ENCODE peak calls at places on chromosomes 11 and 22, in ten cellular contexts. M is skeletal muscle cell, V is HFF-Myc, J is A673, I is fibroblast of villous mesenchyme, Q is adrenal gland, A is cardiac fibroblast, S is tibial artery, G is AG10803, R is OCI-LY7. O is an unnamed sample.

GRCh38 chr22:26711205-26711958 is 54.0 kb downstream of the MIAT start:
- DNase-seq in M (no peak), V (no peak), J (no peak), I (peak; percentile 57), Q (no peak), A (peak; percentile 31), S (no peak), G (peak; percentile 24), R (peak; percentile 14), O (no peak)

GRCh38 chr22:49365191-49365837 is 462.4 kb downstream of the BRD1 start:
- DNase-seq in M (no peak), V (no peak), J (no peak), I (no peak), Q (peak; percentile 21), A (no peak), S (no peak), G (no peak), R (no peak), O (no peak)

GRCh38 chr22:37370306-37370979 is 56.8 kb downstream of the ELFN2 start:
- DNase-seq in M (no peak), V (no peak), J (no peak), I (no peak), Q (no peak), A (no peak), S (peak; percentile 75), G (no peak), R (peak; percentile 75), O (no peak)

GRCh38 chr11:20672575-20672974 is 3.2 kb downstream of the NELL1 start:
- DNase-seq in M (no peak), V (no peak), J (peak; percentile 13), I (no peak), Q (no peak), A (peak; percentile 5), S (no peak), G (no peak), R (peak; percentile 27), O (no peak)

GRCh38 chr11:102666331-102666957 is 39.1 kb downstream of the MMP27 start:
- DNase-seq in M (no peak), V (no peak), J (peak; percentile 79), I (peak; percentile 65), Q (peak; percentile 56), A (peak; percentile 71), S (no peak), G (peak; percentile 55), R (peak; percentile 56), O (no peak)

GRCh38 chr22:46653596-46653995 is 33.4 kb downstream of the GRAMD4 start:
- DNase-seq in M (no peak), V (no peak), J (no peak), I (no peak), Q (no peak), A (no peak), S (no peak), G (no peak), R (no peak), O (no peak)

GRCh38 chr22:50357222-50357621 is 14.1 kb downstream of the PPP6R2 start:
- DNase-seq in M (no peak), V (no peak), J (no peak), I (no peak), Q (no peak), A (no peak), S (no peak), G (no peak), R (no peak), O (no peak)

GRCh38 chr22:28658448-28658847 is 21.2 kb downstream of the TTC28 start:
- DNase-seq in M (no peak), V (no peak), J (no peak), I (no peak), Q (no peak), A (no peak), S (no peak), G (no peak), R (no peak), O (no peak)

GRCh38 chr11:76666830-76667229 is 3.7 kb downstream of the LRRC32 start:
- DNase-seq in M (no peak), V (no peak), J (no peak), I (no peak), Q (no peak), A (no peak), S (peak; percentile 38), G (no peak), R (no peak), O (no peak)

GRCh38 chr11:76667271-76667818 is 3.2 kb downstream of the LRRC32 start:
- DNase-seq in M (no peak), V (no peak), J (no peak), I (no peak), Q (no peak), A (no peak), S (peak; percentile 55), G (no peak), R (peak; percentile 72), O (no peak)

GRCh38 chr11:76668362-76669155 is 2.0 kb downstream of the LRRC32 start:
- DNase-seq in M (no peak), V (no peak), J (no peak), I (no peak), Q (no peak), A (no peak), S (peak; percentile 63), G (no peak), R (no peak), O (no peak)

GRCh38 chr11:76666408-76666807 is 4.1 kb downstream of the LRRC32 start:
- DNase-seq in M (no peak), V (no peak), J (no peak), I (peak; percentile 48), Q (peak; percentile 71), A (peak; percentile 69), S (peak; percentile 87), G (peak; percentile 39), R (peak; percentile 27), O (no peak)

DNA sequence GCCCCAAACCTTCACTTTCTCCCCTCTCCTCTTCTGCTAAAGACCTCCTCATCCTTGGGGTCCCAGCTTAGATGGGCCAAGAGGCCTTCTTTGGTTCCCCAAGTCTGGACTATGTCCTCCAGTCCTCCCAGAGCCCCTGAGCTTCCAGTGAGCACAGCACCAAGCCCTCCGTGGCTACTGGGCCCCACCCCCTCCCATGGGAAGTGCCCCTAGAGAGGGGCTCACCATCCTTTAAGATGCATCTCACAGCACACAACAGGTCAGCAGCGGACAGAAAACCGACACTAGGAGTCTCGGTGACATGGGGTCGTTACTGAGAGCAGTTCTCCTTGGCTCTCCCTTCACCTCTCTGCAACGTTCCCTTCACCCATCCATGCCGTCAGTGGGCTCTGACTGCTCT is 2.7 kb downstream of the LRRC32 start:
- DNase-seq in M (no peak), V (no peak), J (no peak), I (no peak), Q (no peak), A (no peak), S (peak; percentile 59), G (no peak), R (no peak), O (no peak)
- H3K4me3 ChIP-seq in M (no peak overlapping the region), V (no peak overlapping the region), J (no peak overlapping the region), I (peak overlapping the region; percentile 69), Q (no peak overlapping the region), A (peak overlapping the region; percentile 25), S (peak overlapping the region; percentile 83), G (no peak overlapping the region), R (peak overlapping the region; percentile 79), O (no peak overlapping the region)

GRCh38 chr11:1051356-1052132 is 15.0 kb upstream of the MUC6 start:
- DNase-seq in M (no peak), V (no peak), J (no peak), I (no peak), Q (no peak), A (no peak), S (peak; percentile 55), G (no peak), R (no peak), O (no peak)

GRCh38 chr11:1052133-1053011 is 15.9 kb upstream of the MUC6 start:
- DNase-seq in M (no peak), V (no peak), J (no peak), I (no peak), Q (no peak), A (no peak), S (peak; percentile 61), G (no peak), R (no peak), O (no peak)

GRCh38 chr11:1049911-1050580 is 13.5 kb upstream of the MUC6 start:
- DNase-seq in M (no peak), V (no peak), J (no peak), I (no peak), Q (no peak), A (no peak), S (peak; percentile 58), G (no peak), R (no peak), O (no peak)

GRCh38 chr11:1049431-1049891 is 12.9 kb upstream of the MUC6 start:
- DNase-seq in M (no peak), V (no peak), J (no peak), I (no peak), Q (no peak), A (no peak), S (peak; percentile 65), G (no peak), R (no peak), O (no peak)

DNA sequence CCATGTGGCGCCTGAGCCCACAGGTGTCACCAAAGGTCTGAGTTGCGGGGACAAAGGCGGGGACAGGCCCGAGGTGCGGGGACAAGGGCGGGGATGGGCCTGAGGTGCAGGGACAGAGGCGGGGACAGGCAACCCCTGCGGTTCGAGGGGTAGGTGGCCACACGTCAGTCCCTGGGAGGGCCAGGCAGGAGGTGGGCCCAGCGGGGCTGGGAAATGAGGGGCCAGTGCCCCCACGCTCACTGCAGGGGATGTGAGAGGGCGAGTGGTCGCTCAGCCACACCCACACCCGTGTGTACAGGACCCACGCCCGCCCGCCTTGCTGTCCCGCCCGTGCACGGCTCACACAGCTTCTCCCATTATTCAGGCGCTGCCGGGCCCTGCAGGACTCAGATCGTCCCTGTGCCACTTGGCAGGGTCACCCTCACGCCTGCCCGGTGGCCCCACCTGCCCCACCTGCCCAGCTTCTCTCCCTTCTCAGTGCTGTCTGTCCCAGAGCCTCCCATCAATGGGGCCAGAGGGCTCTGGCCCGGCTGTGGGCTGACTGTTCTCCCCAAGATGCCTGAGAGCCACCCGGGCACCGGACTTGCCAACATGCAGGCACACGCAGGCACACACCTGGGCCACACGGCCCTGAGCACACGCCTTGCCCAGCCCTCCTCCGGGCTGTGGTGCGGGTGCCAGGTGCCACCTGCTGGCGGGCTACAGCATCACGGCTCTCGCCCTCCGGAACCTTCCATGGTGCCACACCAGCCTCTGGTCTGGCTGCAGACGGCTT is 14.2 kb upstream of the MUC6 start:
- DNase-seq in M (no peak), V (peak; percentile 12), J (peak; percentile 69), I (peak; percentile 51), Q (peak; percentile 84), A (peak; percentile 57), S (peak; percentile 72), G (peak; percentile 41), R (peak; percentile 79), O (no peak)
- H3K4me3 ChIP-seq in M (no peak overlapping the region), V (no peak overlapping the region), J (no peak overlapping the region), I (no peak overlapping the region), Q (no peak overlapping the region), A (no peak overlapping the region), S (no peak overlapping the region), G (no peak overlapping the region), R (no peak overlapping the region), O (no peak overlapping the region)

DNA sequence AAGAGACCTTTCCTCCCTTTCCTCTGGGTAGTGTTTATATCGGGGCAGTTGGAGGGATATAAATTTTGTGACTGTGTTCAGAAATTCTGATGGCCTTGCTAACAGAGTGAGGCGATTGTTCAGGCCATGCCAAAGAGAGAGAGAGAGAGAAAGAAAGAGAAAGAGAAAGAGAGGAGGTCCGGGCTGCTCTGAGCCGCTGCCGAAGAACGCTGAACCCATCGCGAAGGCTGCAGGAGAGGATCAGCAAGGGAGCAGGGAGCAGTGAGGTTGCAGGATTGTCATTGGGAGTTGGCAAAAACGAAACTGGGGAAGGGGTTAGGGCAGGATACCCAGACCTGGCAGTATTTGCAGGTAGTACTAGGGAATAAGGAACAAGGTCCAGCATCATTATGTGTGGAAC is 537.1 kb downstream of the INSC start:
- DNase-seq in M (no peak), V (no peak), J (no peak), I (peak; percentile 48), Q (peak; percentile 65), A (no peak), S (no peak), G (no peak), R (no peak), O (no peak)
- H3K4me3 ChIP-seq in M (no peak overlapping the region), V (no peak overlapping the region), J (no peak overlapping the region), I (peak overlapping the region; percentile 37), Q (no peak overlapping the region), A (no peak overlapping the region), S (peak overlapping the region; percentile 39), G (no peak overlapping the region), R (no peak overlapping the region), O (peak overlapping the region; percentile 2)

DNA sequence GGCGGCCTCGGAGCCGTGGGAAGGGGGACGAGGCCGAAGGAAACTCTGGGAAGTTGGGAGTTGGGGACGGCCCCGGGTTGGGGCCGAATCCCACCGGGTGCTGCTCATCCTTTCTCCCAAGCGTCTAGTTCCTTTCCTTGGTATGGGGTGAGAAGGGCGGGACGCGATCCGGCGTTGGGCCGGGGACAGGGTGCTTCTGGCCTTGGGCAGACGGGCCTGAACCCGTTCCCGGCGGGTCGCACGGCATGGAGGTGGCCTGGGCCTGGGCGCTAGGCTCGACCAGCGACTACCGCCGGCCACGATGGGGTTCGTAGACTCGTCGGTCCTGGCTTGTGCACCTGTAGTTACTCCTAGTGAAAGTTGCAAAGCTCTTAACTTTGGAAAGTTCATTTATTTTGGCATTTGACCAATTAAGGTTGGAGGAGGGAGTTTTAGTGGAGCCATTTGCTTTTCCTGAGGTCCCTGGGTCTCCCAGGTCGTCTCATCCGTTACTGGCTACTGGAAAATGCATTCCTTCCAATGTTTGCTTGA is 1.0 kb downstream of the SYT9 start:
- DNase-seq in M (no peak), V (no peak), J (no peak), I (no peak), Q (no peak), A (no peak), S (peak; percentile 60), G (no peak), R (no peak), O (no peak)
- H3K4me3 ChIP-seq in M (peak overlapping the region; percentile 54), V (no peak overlapping the region), J (no peak overlapping the region), I (no peak overlapping the region), Q (no peak overlapping the region), A (no peak overlapping the region), S (peak overlapping the region; percentile 45), G (no peak overlapping the region), R (no peak overlapping the region), O (no peak overlapping the region)

O was measured in AG04449.